ENCODE peak calls at places on chromosomes 2 and 18, in six cellular contexts. G, T, H, U, L and P are unnamed samples.

GRCh38 chr18:26088482-26088881 is 1.9 kb downstream of the SS18 start:
- DNase-seq in L (no peak), U (no peak), G (peak), T (no peak), H (peak), P (no peak)

GRCh38 chr2:19359021-19359357 is 566 bp upstream of the OSR1 start:
- DNase-seq in H (no peak), L (no peak), U (no peak), G (no peak), T (no peak), P (no peak)

GRCh38 chr2:16900405-16901025 is 234.9 kb upstream of the CYRIA start:
- DNase-seq in T (peak), L (no peak), U (no peak), H (no peak), G (no peak), P (no peak)

GRCh38 chr2:98582523-98582922 is 25.8 kb downstream of the COA5 start:
- DNase-seq in U (no peak), T (no peak), L (no peak), H (no peak), G (no peak), P (no peak)

GRCh38 chr18:45764000-45764686 is 40.2 kb downstream of the SLC14A1 start:
- DNase-seq in G (no peak), U (no peak), L (no peak), T (no peak), H (no peak), P (no peak)

GRCh38 chr18:74862094-74862493 is 264.4 kb downstream of the ZNF407 start:
- DNase-seq in H (no peak), G (no peak), T (no peak), L (no peak), U (no peak), P (no peak)

GRCh38 chr18:59957957-59958356 is 58.2 kb downstream of the PMAIP1 start:
- DNase-seq in T (peak), L (peak), G (peak), U (peak), H (no peak), P (peak)

GRCh38 chr2:65113229-65113628 is 16.7 kb downstream of the RAB1A start:
- DNase-seq in U (no peak), H (no peak), T (no peak), G (no peak), L (no peak), P (no peak)

GRCh38 chr2:241354668-241355658 is 1.1 kb upstream of the FARP2 start:
- DNase-seq in U (peak), T (peak), H (peak), L (peak), G (no peak), P (peak)

GRCh38 chr2:196291873-196292800 is 120.8 kb upstream of the STK17B start:
- DNase-seq in H (peak), L (no peak), T (no peak), U (no peak), G (no peak), P (no peak)

GRCh38 chr2:18791172-18791797 is 201.9 kb upstream of the NT5C1B start:
- DNase-seq in L (no peak), G (peak), U (no peak), H (no peak), T (no peak), P (no peak)

GRCh38 chr2:55419236-55419513 is 481 bp downstream of the CCDC88A start:
- DNase-seq in G (peak), U (peak), H (peak), L (peak), T (peak), P (peak)

GRCh38 chr2:238890806-238891666 is 43.2 kb downstream of the TWIST2 start:
- DNase-seq in G (no peak), T (no peak), U (no peak), H (no peak), L (no peak), P (no peak)

GRCh38 chr2:147382322-147382948 is 462.4 kb upstream of the ACVR2A start:
- DNase-seq in H (peak), U (no peak), G (no peak), L (no peak), T (peak), P (no peak)

GRCh38 chr2:27501042-27501441 is 4.4 kb downstream of the GCKR start:
- DNase-seq in G (no peak), U (no peak), H (no peak), T (peak), L (no peak), P (no peak)

GRCh38 chr2:192236136-192236535 is 41.4 kb upstream of the TMEFF2 start:
- DNase-seq in G (peak), L (no peak), T (no peak), U (no peak), H (peak), P (no peak)

GRCh38 chr2:227013881-227014280 is 150.1 kb downstream of the COL4A4 start:
- DNase-seq in L (no peak), U (no peak), T (no peak), G (no peak), H (no peak), P (no peak)

GRCh38 chr2:207219716-207220414 is 54.1 kb upstream of the KLF7 start:
- DNase-seq in L (no peak), T (peak), U (no peak), G (peak), H (peak), P (no peak)

GRCh38 chr18:29160123-29160522 is 983.2 kb upstream of the CDH2 start:
- DNase-seq in T (peak), H (no peak), G (no peak), U (no peak), L (no peak), P (no peak)

GRCh38 chr2:32772623-32773221 is 144.9 kb downstream of the TTC27 start:
- DNase-seq in H (peak), L (no peak), G (peak), T (peak), U (no peak), P (no peak)

GRCh38 chr18:37502601-37503000 is 63.0 kb downstream of the CELF4 start:
- DNase-seq in U (no peak), G (no peak), L (no peak), H (no peak), T (no peak), P (no peak)

GRCh38 chr2:45043171-45043570 is 33.9 kb upstream of the SIX2 start:
- DNase-seq in U (no peak), T (no peak), G (no peak), L (no peak), H (no peak), P (no peak)

GRCh38 chr2:223632826-223633225 is 30.7 kb upstream of the SCG2 start:
- DNase-seq in T (no peak), H (no peak), U (no peak), L (no peak), G (no peak), P (no peak)

GRCh38 chr2:124804014-124804940 is 779.2 kb downstream of the CNTNAP5 start:
- DNase-seq in G (peak), T (peak), H (peak), L (no peak), U (no peak), P (no peak)

GRCh38 chr2:71347517-71347916 is 15.9 kb downstream of the ZNF638 start:
- DNase-seq in G (peak), T (no peak), H (no peak), U (no peak), L (no peak), P (no peak)

GRCh38 chr2:48250474-48250844 is 279.5 kb upstream of the STON1 start:
- DNase-seq in U (no peak), G (no peak), L (no peak), H (no peak), T (no peak), P (no peak)